ENCODE peak calls at places on chromosomes 16 and 17, in four cellular contexts. P, F, Y and G are unnamed samples.

GRCh38 chr16:55478827-55479559 is at the start of gene MMP2:
- DNase-seq in P (no peak), F (no peak), Y (peak), G (peak)

GRCh38 chr17:41121742-41122141 is 2.2 kb downstream of the KRTAP4-12 start:
- DNase-seq in P (no peak), F (no peak), Y (no peak), G (no peak)

GRCh38 chr17:36597229-36597628 is 4.2 kb upstream of the MRM1 start:
- DNase-seq in P (no peak), F (no peak), Y (no peak), G (no peak)

GRCh38 chr17:7021993-7022778 is 664 bp upstream of the BCL6B start:
- DNase-seq in P (peak), F (peak), Y (peak), G (peak)

GRCh38 chr17:65097110-65097509 is 40.1 kb upstream of the RGS9 start:
- DNase-seq in P (no peak), F (no peak), Y (peak), G (no peak)

GRCh38 chr17:67528751-67529436 is 151.8 kb downstream of the PITPNC1 start:
- DNase-seq in P (no peak), F (no peak), Y (peak), G (peak)

GRCh38 chr16:65572156-65572555 is 450.3 kb upstream of the CDH11 start:
- DNase-seq in P (peak), F (no peak), Y (peak), G (no peak)

GRCh38 chr17:76147211-76148014 is 6.4 kb upstream of the FOXJ1 start:
- DNase-seq in P (peak), F (no peak), Y (peak), G (no peak)

GRCh38 chr16:89043636-89044393 is 49.8 kb upstream of the ACSF3 start:
- DNase-seq in P (no peak), F (no peak), Y (no peak), G (no peak)

GRCh38 chr17:83189013-83189672 is 109.7 kb downstream of the METRNL start:
- DNase-seq in P (no peak), F (no peak), Y (no peak), G (no peak)

GRCh38 chr17:82238562-82239201 is 9.8 kb downstream of the SLC16A3 start:
- DNase-seq in P (peak), F (peak), Y (peak), G (peak)

GRCh38 chr17:21214777-21215541 is 998 bp upstream of the TMEM11 start:
- DNase-seq in P (no peak), F (no peak), Y (no peak), G (no peak)

GRCh38 chr17:50100480-50100883 is 5.3 kb downstream of the PDK2 start:
- DNase-seq in P (peak), F (no peak), Y (no peak), G (no peak)

GRCh38 chr17:5583426-5584382 is 605 bp downstream of the NLRP1 start:
- DNase-seq in P (no peak), F (peak), Y (no peak), G (peak)

GRCh38 chr17:29235904-29236303 is 10.8 kb upstream of the CRYBA1 start:
- DNase-seq in P (no peak), F (no peak), Y (no peak), G (no peak)

GRCh38 chr17:43418441-43419374 is 19.9 kb downstream of the ARL4D start:
- DNase-seq in P (peak), F (no peak), Y (peak), G (peak)

GRCh38 chr16:86335266-86336172 is 174.8 kb upstream of the FOXF1 start:
- DNase-seq in P (no peak), F (no peak), Y (no peak), G (no peak)

GRCh38 chr17:66667491-66668030 is 167.4 kb upstream of the CACNG5 start:
- DNase-seq in P (no peak), F (peak), Y (no peak), G (no peak)

GRCh38 chr17:61097786-61098185 is 301.9 kb upstream of the TBX2 start:
- DNase-seq in P (no peak), F (no peak), Y (no peak), G (no peak)

GRCh38 chr16:75341934-75342811 is 90.7 kb upstream of the BCAR1 start:
- DNase-seq in P (peak), F (no peak), Y (peak), G (peak)